ENCODE peak calls at places on chromosomes 3 and 15, in eight cellular contexts. X is transverse colon, Y is left ventricle myocardium inferior, J is BJ, U is cardiac muscle cell, Z is pancreas, K is prostate gland, B is endothelial cell of umbilical vein. Q is an unnamed sample. For H3K27me3, the result is how much of the 10 kb centered on the place peaks cover.

GRCh38 chr3:52225452-52226228 is at the start of gene TLR9:
- DNase-seq in K (no peak), B (no peak), Y (no peak), X (peak), U (no peak), J (no peak), Z (peak), Q (no peak)

GRCh38 chr3:57980416-57980815 is 27.8 kb upstream of the FLNB start:
- DNase-seq in U (no peak), K (no peak), Z (no peak), X (no peak), B (no peak), Y (no peak), J (no peak), Q (no peak)

GRCh38 chr15:54559405-54560064 is 581.3 kb downstream of the UNC13C start:
- DNase-seq in U (no peak), Z (peak), X (peak), B (no peak), K (no peak), Y (peak), J (no peak), Q (no peak)

GRCh38 chr3:169286992-169287391 is 376.5 kb downstream of the MECOM start:
- DNase-seq in X (no peak), K (no peak), Y (no peak), U (no peak), B (no peak), Z (no peak), J (no peak), Q (no peak)

GRCh38 chr3:100535610-100535943 is 43.2 kb downstream of the TMEM45A start:
- DNase-seq in X (no peak), B (no peak), K (no peak), J (no peak), Z (no peak), U (no peak), Y (no peak), Q (no peak)

GRCh38 chr3:123521179-123521969 is 63.5 kb downstream of the HACD2 start:
- DNase-seq in U (peak), K (no peak), B (peak), X (no peak), Y (no peak), Z (no peak), J (no peak), Q (peak)

GRCh38 chr15:74967670-74968069 is 11.1 kb upstream of the RPP25 start:
- DNase-seq in J (no peak), K (no peak), Y (no peak), B (no peak), X (no peak), U (no peak), Z (no peak), Q (no peak)

GRCh38 chr3:175057406-175057805 is 198.3 kb downstream of the NAALADL2 start:
- DNase-seq in X (no peak), U (no peak), B (no peak), K (no peak), Y (no peak), J (no peak), Z (no peak), Q (no peak)

GRCh38 chr3:44000586-44000985 is 241.1 kb upstream of the TOPAZ1 start:
- DNase-seq in U (no peak), J (no peak), Z (no peak), Y (no peak), K (no peak), B (no peak), X (no peak), Q (no peak)

GRCh38 chr3:63128380-63128779 is 149.7 kb upstream of the SYNPR start:
- DNase-seq in J (no peak), X (no peak), K (no peak), U (no peak), Z (no peak), B (no peak), Y (no peak), Q (no peak)

GRCh38 chr15:38255690-38256089 is 3.1 kb downstream of the SPRED1 start:
- DNase-seq in Y (no peak), J (no peak), K (no peak), Z (no peak), X (no peak), B (no peak), U (no peak), Q (no peak)

GRCh38 chr3:128372707-128373533 is 93.8 kb downstream of the DNAJB8 start:
- DNase-seq in B (no peak), Z (no peak), Y (no peak), X (no peak), J (no peak), U (no peak), K (no peak), Q (no peak)

GRCh38 chr15:67117356-67117755 is 52.0 kb downstream of the SMAD3 start:
- DNase-seq in J (no peak), U (peak), Z (no peak), B (no peak), X (no peak), K (no peak), Y (no peak), Q (no peak)

GRCh38 chr15:50458301-50458700 is 34.1 kb downstream of the USP8 start:
- DNase-seq in U (peak), J (no peak), K (no peak), Y (no peak), B (no peak), X (no peak), Z (no peak), Q (no peak)

GRCh38 chr15:76235186-76235826 is 76.0 kb downstream of the ETFA start:
- DNase-seq in X (no peak), Z (no peak), K (no peak), B (peak), U (peak), Y (no peak), J (peak), Q (no peak)

GRCh38 chr3:187932530-187932929 is 187.3 kb upstream of the BCL6 start:
- DNase-seq in J (no peak), B (no peak), X (no peak), U (no peak), Z (no peak), K (no peak), Y (no peak), Q (no peak)

GRCh38 chr3:13379191-13379830 is 40.8 kb downstream of the NUP210 start:
- DNase-seq in X (no peak), B (no peak), Y (no peak), K (no peak), U (peak), J (peak), Z (no peak), Q (no peak)

GRCh38 chr3:160312014-160312624 is 86.9 kb downstream of the C3orf80 start:
- DNase-seq in X (no peak), K (no peak), J (no peak), U (no peak), Y (no peak), B (no peak), Z (no peak), Q (no peak)

GRCh38 chr3:55716611-55717225 is 229.6 kb upstream of the WNT5A start:
- DNase-seq in X (no peak), Z (no peak), B (no peak), K (no peak), U (no peak), J (no peak), Y (no peak), Q (no peak)

GRCh38 chr3:85808750-85809149 is 850.0 kb downstream of the CADM2 start:
- DNase-seq in Z (no peak), X (no peak), Y (no peak), J (no peak), U (no peak), K (no peak), B (no peak), Q (no peak)

GRCh38 chr3:25663324-25664065 is 1.2 kb downstream of the TOP2B start:
- DNase-seq in B (peak), K (no peak), X (peak), U (peak), Y (no peak), Z (peak), J (no peak), Q (peak)

GRCh38 chr3:25662921-25663320 is 1.8 kb downstream of the TOP2B start:
- DNase-seq in K (no peak), Y (no peak), X (no peak), U (peak), J (no peak), B (no peak), Z (no peak), Q (no peak)

GRCh38 chr3:25664066-25664809 is 469 bp downstream of the TOP2B start:
- DNase-seq in K (peak), B (peak), Y (peak), U (peak), J (no peak), X (peak), Z (peak), Q (peak)

GRCh38 chr3:25664810-25665645 is at the start of gene TOP2B:
- DNase-seq in X (peak), Y (peak), K (peak), B (peak), J (peak), Z (peak), U (peak), Q (peak)

GRCh38 chr3:25665646-25666136 is 984 bp upstream of the TOP2B start:
- DNase-seq in B (no peak), Y (no peak), U (no peak), Z (no peak), J (no peak), K (no peak), X (no peak), Q (peak)
- H3K27me3 ChIP-seq in B (under half), Y (under half), U (under half), Z (under half), J (under half), K (under half), X (under half), Q (under half)

DNA sequence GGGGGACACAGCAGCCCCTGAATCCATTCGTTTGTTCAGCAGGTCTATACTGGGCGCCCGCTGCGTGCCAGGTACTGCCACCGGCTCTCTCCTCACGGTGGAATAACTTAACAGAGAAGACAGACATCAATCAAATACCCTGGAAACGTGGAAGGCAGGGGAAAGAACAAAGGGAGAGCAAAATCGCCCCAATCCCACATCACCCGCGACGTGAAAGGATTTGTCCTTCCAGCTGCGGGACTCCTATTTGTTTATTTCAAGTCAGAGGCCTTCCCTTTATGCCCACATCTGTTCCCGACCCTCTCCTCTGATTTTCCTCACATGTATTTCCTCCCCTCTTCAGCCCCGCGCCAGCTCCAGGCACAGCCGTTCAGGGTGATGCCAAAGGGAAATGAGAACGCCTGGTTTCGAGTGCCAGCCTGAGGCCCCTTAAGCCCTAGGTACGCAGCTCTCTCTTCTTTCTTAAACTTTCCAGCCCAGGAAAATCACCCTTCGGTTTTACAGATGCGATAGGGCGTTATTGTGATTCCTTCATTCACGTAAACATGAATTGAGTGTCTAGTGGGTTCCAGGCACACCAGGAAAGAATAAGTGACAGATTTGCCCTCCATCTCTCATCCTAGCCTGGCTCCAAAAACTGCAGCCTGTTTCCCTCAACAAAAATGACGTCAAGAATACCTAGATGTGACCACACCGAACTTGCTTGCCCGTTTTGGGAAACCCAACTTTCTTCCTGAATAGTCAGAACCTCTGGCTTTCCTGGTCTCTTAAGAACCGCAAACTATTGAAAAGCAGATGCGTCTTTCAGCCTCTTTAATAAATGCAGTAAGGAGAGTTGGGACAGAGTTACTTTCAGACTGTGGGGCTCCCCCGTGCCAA is 885 bp upstream of the PROK2 start:
- DNase-seq in U (no peak), K (no peak), J (no peak), B (no peak), Y (no peak), Z (no peak), X (no peak), Q (no peak)
- H3K27me3 ChIP-seq in U (half or more), K (under half), J (under half), B (half or more), Y (half or more), Z (under half), X (half or more), Q (under half)

DNA sequence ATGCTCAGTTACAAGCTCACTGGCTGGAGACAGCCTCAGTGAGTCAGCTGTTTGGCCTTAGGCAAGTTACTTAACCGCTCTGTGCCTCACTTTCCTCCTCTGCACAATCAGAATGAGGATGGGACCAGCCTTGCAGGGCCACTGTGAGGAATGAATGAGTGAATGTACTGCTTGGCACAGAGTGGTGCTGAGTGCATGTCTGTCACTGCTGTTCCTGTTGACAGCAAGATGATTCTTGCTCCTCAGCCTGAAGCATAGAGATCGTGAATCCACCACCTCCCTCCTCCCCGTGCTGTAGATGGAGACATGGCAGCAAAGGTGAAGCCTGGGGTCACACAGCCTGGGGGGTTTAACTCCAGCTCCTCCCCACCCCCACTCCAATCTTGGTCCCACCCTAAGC is 14.6 kb upstream of the GRIP2 start:
- DNase-seq in B (no peak), J (no peak), U (no peak), X (no peak), Z (no peak), Y (no peak), K (no peak), Q (no peak)
- H3K27me3 ChIP-seq in B (under half), J (under half), U (under half), X (under half), Z (under half), Y (under half), K (under half), Q (under half)

GRCh38 chr3:12286927-12287726 is 1.7 kb upstream of the PPARG start:
- DNase-seq in J (no peak), K (no peak), X (peak), Z (no peak), B (no peak), U (peak), Y (peak), Q (no peak)

GRCh38 chr3:12286504-12286903 is 2.4 kb upstream of the PPARG start:
- DNase-seq in B (no peak), X (no peak), Z (no peak), K (no peak), U (no peak), Y (no peak), J (no peak), Q (no peak)

GRCh38 chr3:12288466-12289129 is at the start of gene PPARG:
- DNase-seq in B (no peak), K (peak), Z (no peak), Y (peak), U (peak), X (peak), J (no peak), Q (no peak)

GRCh38 chr3:12289562-12289961 is 692 bp downstream of the PPARG start:
- DNase-seq in B (no peak), J (no peak), X (no peak), Y (no peak), K (no peak), U (no peak), Z (no peak), Q (no peak)

GRCh38 chr3:12287727-12288465 is 974 bp upstream of the PPARG start:
- DNase-seq in K (peak), Z (no peak), X (peak), B (no peak), J (no peak), U (peak), Y (peak), Q (peak)
- H3K27me3 ChIP-seq in K (under half), Z (under half), X (under half), B (under half), J (under half), U (half or more), Y (under half), Q (under half)

GRCh38 chr15:31481157-31481556 is 154.5 kb downstream of the KLF13 start:
- DNase-seq in K (no peak), Y (no peak), Z (no peak), X (peak), J (no peak), B (no peak), U (no peak), Q (no peak)
- H3K27me3 ChIP-seq in K (under half), Y (under half), Z (under half), X (under half), J (under half), B (under half), U (half or more), Q (under half)